ENCODE peak calls at places on chromosomes 16 and 17, in six cellular contexts. H, J, N, B, D and M are unnamed samples.

GRCh38 chr17:77383613-77384608 is 243.1 kb downstream of the SEC14L1 start:
- DNase-seq in H (no peak), J (no peak), N (no peak), B (peak; percentile 52), D (no peak), M (no peak)

GRCh38 chr17:67272312-67273050 is 27.5 kb upstream of the HELZ start:
- DNase-seq in H (no peak), J (no peak), N (no peak), B (no peak), D (no peak), M (no peak)

GRCh38 chr16:56279132-56279531 is 87.8 kb downstream of the GNAO1 start:
- DNase-seq in H (no peak), J (no peak), N (peak; percentile 49), B (peak; percentile 4), D (no peak), M (no peak)

GRCh38 chr16:77835111-77835510 is 46.7 kb downstream of the VAT1L start:
- DNase-seq in H (no peak), J (no peak), N (no peak), B (no peak), D (no peak), M (no peak)

GRCh38 chr17:49906511-49907136 is 58.8 kb upstream of the TAC4 start:
- DNase-seq in H (no peak), J (no peak), N (no peak), B (no peak), D (no peak), M (no peak)

GRCh38 chr16:72565137-72565536 is 393.2 kb upstream of the PMFBP1 start:
- DNase-seq in H (no peak), J (no peak), N (no peak), B (no peak), D (no peak), M (no peak)

GRCh38 chr16:81708459-81709368 is 70.4 kb upstream of the PLCG2 start:
- DNase-seq in H (no peak), J (peak; percentile 86), N (no peak), B (no peak), D (no peak), M (no peak)

GRCh38 chr16:27286446-27286845 is 17.9 kb upstream of the NSMCE1 start:
- DNase-seq in H (peak; percentile 75), J (no peak), N (no peak), B (peak; percentile 98), D (peak; percentile 87), M (peak; percentile 85)

GRCh38 chr16:88417684-88418476 is 35.1 kb downstream of the ZNF469 start:
- DNase-seq in H (no peak), J (no peak), N (no peak), B (no peak), D (no peak), M (no peak)

GRCh38 chr17:42537826-42538451 is 1.9 kb downstream of the NAGLU start:
- DNase-seq in H (no peak), J (no peak), N (no peak), B (no peak), D (no peak), M (no peak)

GRCh38 chr17:4503283-4504005 is 4.8 kb downstream of the SPNS2 start:
- DNase-seq in H (no peak), J (no peak), N (no peak), B (no peak), D (no peak), M (no peak)

GRCh38 chr16:30656974-30657865 is 1.0 kb upstream of the FBRS start:
- DNase-seq in H (no peak), J (no peak), N (no peak), B (peak; percentile 51), D (peak; percentile 66), M (peak; percentile 25)

GRCh38 chr17:1154704-1155103 is 25.1 kb downstream of the ABR start:
- DNase-seq in H (no peak), J (peak; percentile 92), N (no peak), B (no peak), D (no peak), M (no peak)

GRCh38 chr16:27402569-27402963 is 592 bp downstream of the IL21R start:
- DNase-seq in H (peak; percentile 56), J (no peak), N (no peak), B (no peak), D (no peak), M (no peak)

GRCh38 chr17:46910179-46910927 is 12.6 kb upstream of the GOSR2 start:
- DNase-seq in H (no peak), J (no peak), N (no peak), B (no peak), D (no peak), M (no peak)